ENCODE peak calls at places on chromosomes 1 and 21, in ten cellular contexts. F, A, W, O, B, K, N, R, Z and T are unnamed samples.
A peak's percentile ranks its signal among the peaks of the same experiment; 100 is the strongest.

GRCh38 chr1:84156210-84156621 is 12.1 kb downstream of the PRKACB start:
- DNase-seq in F (no peak), A (peak; percentile 92), W (peak; percentile 61), O (peak; percentile 90), B (no peak), K (no peak), N (peak; percentile 64), R (peak; percentile 84), Z (no peak), T (peak; percentile 81)

GRCh38 chr21:44059710-44060109 is 47.5 kb upstream of the PWP2 start:
- DNase-seq in F (no peak), A (no peak), W (no peak), O (no peak), B (no peak), K (no peak), N (no peak), R (no peak), Z (peak; percentile 13), T (no peak)

GRCh38 chr1:194013561-194013960 is 827.1 kb upstream of the B3GALT2 start:
- DNase-seq in F (no peak), A (no peak), W (no peak), O (no peak), B (no peak), K (no peak), N (peak; percentile 32), R (peak; percentile 13), Z (no peak), T (peak; percentile 71)

GRCh38 chr1:50562106-50562505 is 138.9 kb upstream of the DMRTA2 start:
- DNase-seq in F (no peak), A (no peak), W (no peak), O (no peak), B (no peak), K (no peak), N (no peak), R (no peak), Z (no peak), T (no peak)

GRCh38 chr1:156860639-156861423 is at the start of gene NTRK1:
- DNase-seq in F (peak; percentile 55), A (no peak), W (no peak), O (no peak), B (peak; percentile 78), K (peak; percentile 19), N (no peak), R (no peak), Z (no peak), T (peak; percentile 26)

GRCh38 chr1:145729196-145729595 is 9.9 kb downstream of the CD160 start:
- DNase-seq in F (no peak), A (no peak), W (no peak), O (no peak), B (no peak), K (no peak), N (no peak), R (no peak), Z (no peak), T (no peak)

GRCh38 chr1:40769815-40770214 is 13.8 kb upstream of the KCNQ4 start:
- DNase-seq in F (no peak), A (no peak), W (no peak), O (no peak), B (no peak), K (no peak), N (no peak), R (no peak), Z (no peak), T (peak; percentile 32)

GRCh38 chr21:31892686-31893085 is 19.9 kb downstream of the HUNK start:
- DNase-seq in F (no peak), A (no peak), W (no peak), O (no peak), B (no peak), K (no peak), N (no peak), R (no peak), Z (peak; percentile 20), T (no peak)

GRCh38 chr1:78691995-78692747 is 42.5 kb downstream of the IFI44 start:
- DNase-seq in F (no peak), A (peak; percentile 31), W (no peak), O (peak; percentile 65), B (no peak), K (no peak), N (peak; percentile 51), R (no peak), Z (no peak), T (peak; percentile 89)

GRCh38 chr1:68330391-68330790 is 98.1 kb upstream of the WLS start:
- DNase-seq in F (no peak), A (no peak), W (no peak), O (no peak), B (no peak), K (no peak), N (no peak), R (no peak), Z (no peak), T (no peak)

GRCh38 chr1:171901245-171901644 is 59.9 kb downstream of the DNM3 start:
- DNase-seq in F (no peak), A (no peak), W (no peak), O (no peak), B (no peak), K (no peak), N (no peak), R (no peak), Z (no peak), T (peak; percentile 62)

GRCh38 chr1:56061824-56062223 is 517.5 kb downstream of the PLPP3 start:
- DNase-seq in F (no peak), A (no peak), W (no peak), O (no peak), B (peak; percentile 18), K (no peak), N (no peak), R (no peak), Z (no peak), T (peak; percentile 71)

GRCh38 chr1:20486457-20487235 is 636 bp upstream of the CAMK2N1 start:
- DNase-seq in F (peak; percentile 80), A (peak; percentile 57), W (no peak), O (peak; percentile 61), B (no peak), K (peak; percentile 92), N (no peak), R (no peak), Z (peak; percentile 86), T (peak; percentile 41)

GRCh38 chr1:199279107-199279506 is 640.3 kb downstream of the PTPRC start:
- DNase-seq in F (no peak), A (no peak), W (no peak), O (no peak), B (no peak), K (no peak), N (no peak), R (peak; percentile 26), Z (no peak), T (peak; percentile 51)

GRCh38 chr21:30116474-30116873 is 50.1 kb downstream of the CLDN17 start:
- DNase-seq in F (no peak), A (no peak), W (no peak), O (no peak), B (no peak), K (no peak), N (no peak), R (no peak), Z (no peak), T (peak; percentile 3)
- H3K4me3 ChIP-seq in F (no peak overlapping the region), A (no peak overlapping the region), W (no peak overlapping the region), O (no peak overlapping the region), B (no peak overlapping the region), K (no peak overlapping the region), N (no peak overlapping the region), R (no peak overlapping the region), Z (no peak overlapping the region), T (no peak overlapping the region)

GRCh38 chr1:206067486-206068302 is 14.7 kb downstream of the RHEX start:
- DNase-seq in F (peak; percentile 81), A (no peak), W (no peak), O (no peak), B (peak; percentile 80), K (no peak), N (no peak), R (peak; percentile 14), Z (no peak), T (no peak)
- H3K4me3 ChIP-seq in F (no peak overlapping the region), A (no peak overlapping the region), W (no peak overlapping the region), O (no peak overlapping the region), B (peak overlapping the region; percentile 24), K (no peak overlapping the region), N (no peak overlapping the region), R (no peak overlapping the region), Z (no peak overlapping the region), T (no peak overlapping the region)

GRCh38 chr1:19067912-19068638 is 111.6 kb upstream of the IFFO2 start:
- DNase-seq in F (no peak), A (no peak), W (no peak), O (no peak), B (no peak), K (no peak), N (no peak), R (no peak), Z (no peak), T (no peak)

GRCh38 chr1:19066874-19067186 is 110.4 kb upstream of the IFFO2 start:
- DNase-seq in F (no peak), A (no peak), W (no peak), O (no peak), B (peak; percentile 48), K (no peak), N (no peak), R (no peak), Z (no peak), T (no peak)

GRCh38 chr1:19066248-19066873 is 109.9 kb upstream of the IFFO2 start:
- DNase-seq in F (peak; percentile 49), A (peak; percentile 41), W (no peak), O (peak; percentile 28), B (no peak), K (no peak), N (no peak), R (no peak), Z (no peak), T (peak; percentile 41)

GRCh38 chr1:19068639-19069276 is 112.3 kb upstream of the IFFO2 start:
- DNase-seq in F (no peak), A (no peak), W (no peak), O (no peak), B (no peak), K (no peak), N (no peak), R (no peak), Z (no peak), T (no peak)

DNA sequence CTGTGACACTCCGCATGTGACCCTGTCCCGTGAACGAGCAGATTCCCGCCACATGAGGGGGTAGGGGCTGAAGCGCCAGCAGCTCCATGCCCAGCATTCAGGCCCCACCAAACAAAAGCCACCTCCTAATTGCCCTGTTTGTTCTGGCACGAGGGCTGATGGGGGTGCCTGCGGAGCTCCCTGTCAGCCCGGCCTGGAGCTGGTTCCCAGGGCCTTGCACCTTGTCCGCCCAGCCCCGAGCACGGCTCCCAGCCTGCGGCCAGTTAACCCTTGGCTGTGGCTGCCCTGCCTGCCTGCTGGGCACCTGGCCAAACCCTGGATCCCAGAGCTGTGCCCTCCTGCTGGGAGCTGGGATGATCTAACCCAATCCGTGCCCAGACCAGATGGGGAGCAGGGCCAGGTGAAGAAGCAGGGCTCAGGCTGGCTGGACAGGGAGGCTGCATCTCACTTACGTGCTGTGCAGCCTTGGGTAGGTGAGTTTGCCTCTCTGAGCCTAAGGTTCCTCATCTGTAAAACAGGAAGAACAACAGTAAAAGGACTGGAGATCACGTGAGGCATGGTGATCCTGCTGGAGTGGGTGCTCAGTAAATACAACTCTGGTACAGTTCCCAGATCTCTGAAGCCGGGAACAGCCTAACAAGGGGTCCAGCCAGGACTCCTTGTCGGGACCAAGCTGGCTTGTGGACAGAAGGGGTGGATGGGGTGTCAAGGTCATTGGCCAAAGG is 110.9 kb upstream of the IFFO2 start:
- DNase-seq in F (no peak), A (peak; percentile 49), W (no peak), O (no peak), B (no peak), K (peak; percentile 81), N (no peak), R (no peak), Z (no peak), T (no peak)
- H3K4me3 ChIP-seq in F (no peak overlapping the region), A (no peak overlapping the region), W (no peak overlapping the region), O (no peak overlapping the region), B (no peak overlapping the region), K (peak overlapping the region; percentile 25), N (no peak overlapping the region), R (no peak overlapping the region), Z (no peak overlapping the region), T (no peak overlapping the region)

GRCh38 chr1:1034438-1034759 is 14.5 kb downstream of the AGRN start:
- DNase-seq in F (no peak), A (no peak), W (no peak), O (no peak), B (no peak), K (no peak), N (no peak), R (no peak), Z (no peak), T (no peak)
- H3K4me3 ChIP-seq in F (no peak overlapping the region), A (no peak overlapping the region), W (no peak overlapping the region), O (no peak overlapping the region), B (no peak overlapping the region), K (peak overlapping the region; percentile 73), N (no peak overlapping the region), R (no peak overlapping the region), Z (peak overlapping the region; percentile 48), T (no peak overlapping the region)